ENCODE peak calls at places on chromosomes 3 and 15, in six cellular contexts. B is C1 segment of cervical spinal cord; L is esophagus squamous epithelium; U is activated T-cell treated with anti-CD3 and anti-CD28 coated beads, Interleukin-2, amount 50 U/mL, for 1 hour; F is Right ventricle myocardium superior; I is ACHN. Z is an unnamed sample.

GRCh38 chr3:196559826-196560225 is 8.5 kb downstream of the WDR53 start:
- DNase-seq in B (no peak), U (no peak), F (no peak), I (no peak), L (no peak), Z (no peak)

GRCh38 chr15:57377478-57377847 is 1.2 kb downstream of the CGNL1 start:
- DNase-seq in F (no peak), U (no peak), I (peak; percentile 30), L (no peak), B (no peak), Z (peak; percentile 76)

GRCh38 chr3:127276995-127277394 is 10.9 kb downstream of the PRR20G start:
- DNase-seq in L (no peak), F (no peak), U (no peak), B (no peak), I (no peak), Z (no peak)

GRCh38 chr15:28935316-28935715 is 49.5 kb downstream of the APBA2 start:
- DNase-seq in L (no peak), U (peak; percentile 63), B (no peak), I (peak; percentile 3), F (no peak), Z (no peak)

GRCh38 chr15:70430029-70430428 is 332.3 kb upstream of the TLE3 start:
- DNase-seq in B (no peak), U (no peak), I (no peak), L (no peak), F (no peak), Z (no peak)

GRCh38 chr3:194740859-194741486 is 55.3 kb downstream of the FAM43A start:
- DNase-seq in L (no peak), B (no peak), U (no peak), I (peak; percentile 83), F (no peak), Z (no peak)

GRCh38 chr15:62440310-62440709 is 275.2 kb upstream of the C2CD4B start:
- DNase-seq in U (no peak), B (no peak), F (no peak), I (no peak), L (no peak), Z (peak; percentile 18)

GRCh38 chr3:150036780-150037179 is 66.1 kb upstream of the PFN2 start:
- DNase-seq in L (no peak), U (no peak), I (no peak), F (no peak), B (no peak), Z (no peak)

GRCh38 chr3:165201964-165202363 is 5.8 kb upstream of the SLITRK3 start:
- DNase-seq in L (no peak), I (no peak), F (no peak), B (no peak), U (no peak), Z (no peak)

GRCh38 chr15:48657891-48658591 is 12.5 kb upstream of the FBN1 start:
- DNase-seq in L (no peak), B (no peak), I (no peak), F (peak; percentile 61), U (no peak), Z (no peak)

GRCh38 chr15:77753238-77753873 is 120.6 kb upstream of the LINGO1 start:
- DNase-seq in B (peak; percentile 30), L (no peak), F (no peak), I (peak; percentile 37), U (no peak), Z (no peak)

GRCh38 chr3:53046171-53047170 is 598 bp upstream of the SFMBT1 start:
- DNase-seq in F (peak; percentile 73), B (peak; percentile 13), L (no peak), I (peak; percentile 65), U (peak; percentile 80), Z (no peak)

GRCh38 chr3:187016639-187017345 is 86.5 kb downstream of the ST6GAL1 start:
- DNase-seq in U (no peak), F (no peak), I (no peak), B (no peak), L (no peak), Z (no peak)

GRCh38 chr3:150956376-150956775 is 16.2 kb downstream of the CLRN1 start:
- DNase-seq in F (no peak), U (no peak), L (no peak), I (peak; percentile 2), B (no peak), Z (no peak)

GRCh38 chr3:128334086-128334650 is 132.5 kb downstream of the DNAJB8 start:
- DNase-seq in I (no peak), F (no peak), B (no peak), L (no peak), U (no peak), Z (no peak)

GRCh38 chr3:30354972-30355371 is 251.4 kb upstream of the TGFBR2 start:
- DNase-seq in F (no peak), I (no peak), B (no peak), L (no peak), U (no peak), Z (peak; percentile 90)

GRCh38 chr15:64807751-64808222 is 17.7 kb downstream of the PIF1 start:
- DNase-seq in L (no peak), B (no peak), F (no peak), I (no peak), U (no peak), Z (no peak)

GRCh38 chr3:87084868-87085267 is 93.9 kb upstream of the VGLL3 start:
- DNase-seq in L (no peak), F (no peak), I (no peak), B (no peak), U (no peak), Z (peak; percentile 58)

GRCh38 chr3:94431831-94432230 is 369.0 kb downstream of the NSUN3 start:
- DNase-seq in F (no peak), I (no peak), B (no peak), L (no peak), U (no peak), Z (no peak)

Z was measured in LNCaP clone FGC.